ENCODE peak calls at places on chromosomes 6 and 20, in ten cellular contexts. B is small intestine; S is iPS-NIHi11; X is stimulated activated CD4-positive, alpha-beta T cell treated with anti-CD3 and anti-CD28 coated beads, Interleukin-12 subunit alpha, Interleukin-12 subunit beta, amount 100 ng/mL, for 4 hours; Q is GM23248; J is H9; I is T follicular helper cell; C is thoracic aorta; M is fibroblast of gingiva; P is NCI-H460. E is an unnamed sample.

GRCh38 chr6:156131221-156131903 is 645.8 kb upstream of the ARID1B start:
- DNase-seq in B (no peak), S (no peak), X (no peak), Q (no peak), J (no peak), I (no peak), C (no peak), M (no peak), P (no peak), E (no peak)

GRCh38 chr6:170404036-170404435 is 97.5 kb downstream of the FAM120B start:
- DNase-seq in B (no peak), S (no peak), X (no peak), Q (peak), J (no peak), I (no peak), C (no peak), M (no peak), P (no peak), E (peak)

GRCh38 chr6:156778615-156779205 is 1.5 kb downstream of the ARID1B start:
- DNase-seq in B (peak), S (peak), X (peak), Q (peak), J (peak), I (peak), C (no peak), M (peak), P (peak), E (peak)

GRCh38 chr6:7541175-7542064 is at the start of gene DSP:
- DNase-seq in B (peak), S (peak), X (peak), Q (peak), J (peak), I (no peak), C (no peak), M (no peak), P (no peak), E (peak)

GRCh38 chr6:37487891-37488290 is 11.8 kb downstream of the CCDC167 start:
- DNase-seq in B (no peak), S (no peak), X (no peak), Q (no peak), J (no peak), I (no peak), C (no peak), M (no peak), P (no peak), E (no peak)

GRCh38 chr6:33405541-33405940 is 5.3 kb upstream of the PHF1 start:
- DNase-seq in B (no peak), S (no peak), X (no peak), Q (no peak), J (no peak), I (no peak), C (no peak), M (no peak), P (no peak), E (no peak)

GRCh38 chr6:16909599-16910360 is 148.5 kb upstream of the ATXN1 start:
- DNase-seq in B (no peak), S (no peak), X (no peak), Q (peak), J (no peak), I (no peak), C (no peak), M (peak), P (no peak), E (peak)

GRCh38 chr6:136326038-136326561 is 36.5 kb upstream of the BCLAF1 start:
- DNase-seq in B (no peak), S (no peak), X (no peak), Q (peak), J (no peak), I (no peak), C (no peak), M (peak), P (no peak), E (peak)

GRCh38 chr20:24484081-24484450 is 14.6 kb downstream of the SYNDIG1 start:
- DNase-seq in B (no peak), S (no peak), X (no peak), Q (no peak), J (no peak), I (no peak), C (no peak), M (no peak), P (no peak), E (no peak)